ENCODE peak calls at places on chromosome 20, in nine cellular contexts. One of them, this sample, is unnamed.

GRCh38 chr20:5947276-5947675 is 3.1 kb downstream of the TRMT6 start:
- DNase-seq in GM13977: no peak
- DNase-seq in astrocyte of the spinal cord: no peak
- DNase-seq in B cell: no peak
- DNase-seq in ovary: no peak
- DNase-seq in testis: no peak
- DNase-seq in GM06990: no peak
- DNase-seq in GM13976: no peak
- DNase-seq in chondrocyte: no peak
- DNase-seq in this sample: peak; percentile 66

GRCh38 chr20:53706511-53707031 is 112.9 kb upstream of the ZNF217 start:
- DNase-seq in GM13977: peak; percentile 62
- DNase-seq in astrocyte of the spinal cord: peak; percentile 47
- DNase-seq in B cell: no peak
- DNase-seq in ovary: no peak
- DNase-seq in testis: no peak
- DNase-seq in GM06990: peak; percentile 40
- DNase-seq in GM13976: peak; percentile 55
- DNase-seq in chondrocyte: no peak
- DNase-seq in this sample: peak; percentile 71

GRCh38 chr20:57332105-57333089 is 2.8 kb downstream of the SPO11 start:
- DNase-seq in GM13977: no peak
- DNase-seq in astrocyte of the spinal cord: no peak
- DNase-seq in B cell: no peak
- DNase-seq in ovary: no peak
- DNase-seq in testis: no peak
- DNase-seq in GM06990: no peak
- DNase-seq in GM13976: no peak
- DNase-seq in chondrocyte: no peak
- DNase-seq in this sample: no peak

GRCh38 chr20:20695250-20695816 is 17.1 kb downstream of the RALGAPA2 start:
- DNase-seq in GM13977: no peak
- DNase-seq in astrocyte of the spinal cord: no peak
- DNase-seq in B cell: no peak
- DNase-seq in ovary: no peak
- DNase-seq in testis: no peak
- DNase-seq in GM06990: no peak
- DNase-seq in GM13976: no peak
- DNase-seq in chondrocyte: no peak
- DNase-seq in this sample: no peak

GRCh38 chr20:7090001-7090400 is 322.5 kb downstream of the BMP2 start:
- DNase-seq in GM13977: no peak
- DNase-seq in astrocyte of the spinal cord: no peak
- DNase-seq in B cell: no peak
- DNase-seq in ovary: no peak
- DNase-seq in testis: no peak
- DNase-seq in GM06990: no peak
- DNase-seq in GM13976: no peak
- DNase-seq in chondrocyte: no peak
- DNase-seq in this sample: no peak

GRCh38 chr20:1933465-1933870 is 38.3 kb downstream of the SIRPA start:
- DNase-seq in GM13977: no peak
- DNase-seq in astrocyte of the spinal cord: no peak
- DNase-seq in B cell: no peak
- DNase-seq in ovary: peak; percentile 61
- DNase-seq in testis: no peak
- DNase-seq in GM06990: no peak
- DNase-seq in GM13976: no peak
- DNase-seq in chondrocyte: no peak
- DNase-seq in this sample: no peak

GRCh38 chr20:52242237-52243230 is 51.0 kb upstream of the ZFP64 start:
- DNase-seq in GM13977: peak; percentile 30
- DNase-seq in astrocyte of the spinal cord: peak; percentile 32
- DNase-seq in B cell: no peak
- DNase-seq in ovary: no peak
- DNase-seq in testis: no peak
- DNase-seq in GM06990: no peak
- DNase-seq in GM13976: peak; percentile 34
- DNase-seq in chondrocyte: no peak
- DNase-seq in this sample: no peak

GRCh38 chr20:31788578-31788977 is 30.6 kb upstream of the MYLK2 start:
- DNase-seq in GM13977: no peak
- DNase-seq in astrocyte of the spinal cord: no peak
- DNase-seq in B cell: no peak
- DNase-seq in ovary: no peak
- DNase-seq in testis: peak; percentile 36
- DNase-seq in GM06990: no peak
- DNase-seq in GM13976: no peak
- DNase-seq in chondrocyte: no peak
- DNase-seq in this sample: no peak

GRCh38 chr20:40251284-40251932 is 437.6 kb downstream of the MAFB start:
- DNase-seq in GM13977: peak; percentile 41
- DNase-seq in astrocyte of the spinal cord: no peak
- DNase-seq in B cell: no peak
- DNase-seq in ovary: no peak
- DNase-seq in testis: peak; percentile 71
- DNase-seq in GM06990: no peak
- DNase-seq in GM13976: peak; percentile 45
- DNase-seq in chondrocyte: no peak
- DNase-seq in this sample: peak; percentile 5

GRCh38 chr20:48098866-48099265 is 313.6 kb upstream of the SULF2 start:
- DNase-seq in GM13977: no peak
- DNase-seq in astrocyte of the spinal cord: peak; percentile 2
- DNase-seq in B cell: no peak
- DNase-seq in ovary: no peak
- DNase-seq in testis: no peak
- DNase-seq in GM06990: no peak
- DNase-seq in GM13976: no peak
- DNase-seq in chondrocyte: no peak
- DNase-seq in this sample: no peak

GRCh38 chr20:51002633-51003032 is 20.3 kb downstream of the KCNG1 start:
- DNase-seq in GM13977: no peak
- DNase-seq in astrocyte of the spinal cord: no peak
- DNase-seq in B cell: no peak
- DNase-seq in ovary: no peak
- DNase-seq in testis: no peak
- DNase-seq in GM06990: no peak
- DNase-seq in GM13976: no peak
- DNase-seq in chondrocyte: peak; percentile 46
- DNase-seq in this sample: no peak

GRCh38 chr20:58523916-58524315 is 8.7 kb upstream of the APCDD1L start:
- DNase-seq in GM13977: no peak
- DNase-seq in astrocyte of the spinal cord: peak; percentile 73
- DNase-seq in B cell: no peak
- DNase-seq in ovary: no peak
- DNase-seq in testis: no peak
- DNase-seq in GM06990: no peak
- DNase-seq in GM13976: no peak
- DNase-seq in chondrocyte: no peak
- DNase-seq in this sample: no peak

GRCh38 chr20:44157061-44157460 is 29.9 kb downstream of the JPH2 start:
- DNase-seq in GM13977: no peak
- DNase-seq in astrocyte of the spinal cord: no peak
- DNase-seq in B cell: no peak
- DNase-seq in ovary: no peak
- DNase-seq in testis: no peak
- DNase-seq in GM06990: no peak
- DNase-seq in GM13976: no peak
- DNase-seq in chondrocyte: no peak
- DNase-seq in this sample: no peak

GRCh38 chr20:51695574-51696303 is 72.5 kb downstream of the ATP9A start:
- DNase-seq in GM13977: no peak
- DNase-seq in astrocyte of the spinal cord: peak; percentile 74
- DNase-seq in B cell: no peak
- DNase-seq in ovary: no peak
- DNase-seq in testis: no peak
- DNase-seq in GM06990: no peak
- DNase-seq in GM13976: no peak
- DNase-seq in chondrocyte: no peak
- DNase-seq in this sample: peak; percentile 53

GRCh38 chr20:57413990-57414389 is 22.8 kb downstream of the RBM38 start:
- DNase-seq in GM13977: no peak
- DNase-seq in astrocyte of the spinal cord: no peak
- DNase-seq in B cell: no peak
- DNase-seq in ovary: no peak
- DNase-seq in testis: no peak
- DNase-seq in GM06990: no peak
- DNase-seq in GM13976: no peak
- DNase-seq in chondrocyte: no peak
- DNase-seq in this sample: no peak

GRCh38 chr20:3727333-3728035 is 5.0 kb upstream of the HSPA12B start:
- DNase-seq in GM13977: no peak
- DNase-seq in astrocyte of the spinal cord: no peak
- DNase-seq in B cell: no peak
- DNase-seq in ovary: no peak
- DNase-seq in testis: peak; percentile 48
- DNase-seq in GM06990: no peak
- DNase-seq in GM13976: no peak
- DNase-seq in chondrocyte: peak; percentile 38
- DNase-seq in this sample: no peak

GRCh38 chr20:20549699-20550098 is 162.7 kb downstream of the RALGAPA2 start:
- DNase-seq in GM13977: no peak
- DNase-seq in astrocyte of the spinal cord: peak; percentile 68
- DNase-seq in B cell: no peak
- DNase-seq in ovary: no peak
- DNase-seq in testis: no peak
- DNase-seq in GM06990: no peak
- DNase-seq in GM13976: no peak
- DNase-seq in chondrocyte: no peak
- DNase-seq in this sample: no peak

GRCh38 chr20:32975698-32976674 is 28.2 kb downstream of the SUN5 start:
- DNase-seq in GM13977: no peak
- DNase-seq in astrocyte of the spinal cord: no peak
- DNase-seq in B cell: no peak
- DNase-seq in ovary: no peak
- DNase-seq in testis: no peak
- DNase-seq in GM06990: no peak
- DNase-seq in GM13976: no peak
- DNase-seq in chondrocyte: peak; percentile 65
- DNase-seq in this sample: no peak

GRCh38 chr20:53826597-53827291 is 233.1 kb upstream of the ZNF217 start:
- DNase-seq in GM13977: no peak
- DNase-seq in astrocyte of the spinal cord: no peak
- DNase-seq in B cell: peak; percentile 41
- DNase-seq in ovary: no peak
- DNase-seq in testis: no peak
- DNase-seq in GM06990: no peak
- DNase-seq in GM13976: no peak
- DNase-seq in chondrocyte: no peak
- DNase-seq in this sample: no peak

DNA sequence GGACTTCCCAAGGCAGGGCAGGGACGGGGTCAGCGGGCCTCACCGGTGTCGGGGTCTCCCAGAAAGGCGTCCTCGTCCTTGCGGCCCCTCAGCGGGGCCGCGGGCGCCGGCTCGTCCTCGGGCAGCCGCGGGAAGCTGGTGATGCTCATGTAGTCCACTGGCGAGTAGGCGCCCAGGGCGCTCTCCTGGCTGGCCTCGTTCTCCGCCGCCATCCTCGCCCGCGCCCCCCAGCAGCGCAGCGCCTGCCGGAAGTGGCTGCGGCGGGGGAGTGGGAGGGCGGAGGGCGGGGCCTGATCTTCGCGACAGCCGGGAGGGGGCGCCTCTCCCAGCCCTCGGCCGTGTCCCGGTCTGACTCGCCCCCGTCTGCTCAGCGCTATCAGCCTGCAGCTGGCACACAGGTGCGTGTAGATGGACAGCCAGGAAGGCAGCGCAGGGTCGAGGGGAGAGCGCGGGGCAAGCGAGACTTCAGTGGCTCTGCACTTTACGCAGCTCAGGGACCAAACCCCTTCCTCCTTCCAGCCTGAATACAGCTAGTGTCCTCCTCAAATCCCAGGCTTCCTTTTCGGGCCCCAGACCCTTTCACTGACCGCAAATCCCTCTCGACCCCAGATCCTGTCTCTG is at the start of gene GGT7:
- DNase-seq in GM13977: peak; percentile 92
- DNase-seq in astrocyte of the spinal cord: peak; percentile 53
- DNase-seq in B cell: peak; percentile 92
- DNase-seq in ovary: peak; percentile 88
- DNase-seq in testis: peak; percentile 87
- DNase-seq in GM06990: peak; percentile 86
- DNase-seq in GM13976: peak; percentile 93
- DNase-seq in chondrocyte: peak; percentile 77
- DNase-seq in this sample: peak; percentile 90
- TF ChIP-seq CTCF in GM13977: peak; percentile 70
- TF ChIP-seq CTCF in astrocyte of the spinal cord: peak; percentile 65
- TF ChIP-seq CTCF in B cell: peak; percentile 84
- TF ChIP-seq CTCF in ovary: peak; percentile 64
- TF ChIP-seq CTCF in testis: peak; percentile 12
- TF ChIP-seq CTCF in GM06990: peak; percentile 77
- TF ChIP-seq CTCF in GM13976: peak; percentile 67
- TF ChIP-seq CTCF in chondrocyte: peak; percentile 95
- TF ChIP-seq CTCF in this sample: peak; percentile 70

DNA sequence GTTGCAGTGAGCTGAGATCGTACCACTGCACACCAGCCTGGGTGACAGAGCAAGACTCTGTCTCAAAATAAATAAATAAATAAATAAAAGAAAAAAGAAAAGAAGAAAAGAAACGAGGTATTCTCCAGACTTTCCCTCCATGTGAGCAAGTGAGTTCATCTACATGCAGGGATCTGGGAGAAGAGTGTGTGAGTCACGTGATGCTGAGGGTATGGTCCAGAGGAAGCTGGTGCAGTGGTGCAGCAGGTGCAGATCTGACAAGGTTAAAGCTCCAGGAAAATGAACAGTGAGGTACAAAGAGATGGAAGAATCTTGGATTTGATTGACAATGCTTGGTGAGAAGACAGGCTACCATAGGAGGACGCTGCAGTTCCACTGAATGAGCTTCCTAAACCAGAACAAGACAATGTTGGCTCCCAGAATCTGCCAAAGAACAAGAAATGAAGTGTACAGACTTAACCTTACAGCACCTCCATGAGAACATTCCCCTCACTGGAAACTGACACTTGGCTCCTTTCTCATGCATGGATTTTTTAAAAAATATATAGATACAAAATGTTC is 79.5 kb upstream of the BTBD3 start:
- DNase-seq in GM13977: no peak
- DNase-seq in astrocyte of the spinal cord: no peak
- DNase-seq in B cell: no peak
- DNase-seq in ovary: no peak
- DNase-seq in testis: no peak
- DNase-seq in GM06990: no peak
- DNase-seq in GM13976: no peak
- DNase-seq in chondrocyte: no peak
- DNase-seq in this sample: no peak
- TF ChIP-seq CTCF in GM13977: peak; percentile 24
- TF ChIP-seq CTCF in astrocyte of the spinal cord: no peak
- TF ChIP-seq CTCF in B cell: no peak
- TF ChIP-seq CTCF in ovary: no peak
- TF ChIP-seq CTCF in testis: no peak
- TF ChIP-seq CTCF in GM06990: no peak
- TF ChIP-seq CTCF in GM13976: no peak
- TF ChIP-seq CTCF in chondrocyte: no peak
- TF ChIP-seq CTCF in this sample: no peak

GRCh38 chr20:15375836-15376235 is 1038.4 kb upstream of the FLRT3 start:
- DNase-seq in GM13977: no peak
- DNase-seq in astrocyte of the spinal cord: no peak
- DNase-seq in B cell: no peak
- DNase-seq in ovary: no peak
- DNase-seq in testis: no peak
- DNase-seq in GM06990: no peak
- DNase-seq in GM13976: no peak
- DNase-seq in chondrocyte: no peak
- DNase-seq in this sample: no peak
- TF ChIP-seq CTCF in GM13977: no peak
- TF ChIP-seq CTCF in astrocyte of the spinal cord: no peak
- TF ChIP-seq CTCF in B cell: no peak
- TF ChIP-seq CTCF in ovary: no peak
- TF ChIP-seq CTCF in testis: no peak
- TF ChIP-seq CTCF in GM06990: no peak
- TF ChIP-seq CTCF in GM13976: no peak
- TF ChIP-seq CTCF in chondrocyte: no peak
- TF ChIP-seq CTCF in this sample: no peak

GRCh38 chr20:18258126-18258860 is 30.0 kb upstream of the ZNF133 start:
- DNase-seq in GM13977: no peak
- DNase-seq in astrocyte of the spinal cord: no peak
- DNase-seq in B cell: no peak
- DNase-seq in ovary: no peak
- DNase-seq in testis: no peak
- DNase-seq in GM06990: no peak
- DNase-seq in GM13976: no peak
- DNase-seq in chondrocyte: no peak
- DNase-seq in this sample: no peak
- TF ChIP-seq CTCF in GM13977: no peak
- TF ChIP-seq CTCF in astrocyte of the spinal cord: no peak
- TF ChIP-seq CTCF in B cell: no peak
- TF ChIP-seq CTCF in ovary: no peak
- TF ChIP-seq CTCF in testis: no peak
- TF ChIP-seq CTCF in GM06990: no peak
- TF ChIP-seq CTCF in GM13976: no peak
- TF ChIP-seq CTCF in chondrocyte: no peak
- TF ChIP-seq CTCF in this sample: no peak

This sample was measured in activated CD8-positive, alpha-beta T cell treated with anti-CD3 and anti-CD28 coated beads for 36 hours.